ENCODE peak calls at places on chromosomes 3 and 15, in six cellular contexts. One of them, this sample, is unnamed.

GRCh38 chr15:101083336-101084045 is 164.3 kb downstream of the LRRK1 start:
- DNase-seq in esophagus muscularis mucosa: no peak
- DNase-seq in stomach: peak
- DNase-seq in breast epithelium: no peak
- DNase-seq in HCT116: no peak
- DNase-seq in upper lobe of left lung: no peak
- DNase-seq in this sample: no peak

GRCh38 chr15:96261575-96262034 is 68.9 kb upstream of the NR2F2 start:
- DNase-seq in esophagus muscularis mucosa: peak
- DNase-seq in stomach: no peak
- DNase-seq in breast epithelium: no peak
- DNase-seq in HCT116: no peak
- DNase-seq in upper lobe of left lung: no peak
- DNase-seq in this sample: no peak

GRCh38 chr15:90864507-90864906 is 3.9 kb upstream of the FURIN start:
- DNase-seq in esophagus muscularis mucosa: no peak
- DNase-seq in stomach: no peak
- DNase-seq in breast epithelium: no peak
- DNase-seq in HCT116: no peak
- DNase-seq in upper lobe of left lung: no peak
- DNase-seq in this sample: no peak

GRCh38 chr3:101154386-101154785 is 161.2 kb upstream of the ABI3BP start:
- DNase-seq in esophagus muscularis mucosa: no peak
- DNase-seq in stomach: no peak
- DNase-seq in breast epithelium: no peak
- DNase-seq in HCT116: no peak
- DNase-seq in upper lobe of left lung: no peak
- DNase-seq in this sample: no peak

GRCh38 chr3:105866656-105867653 is 1.9 kb downstream of the CBLB start:
- DNase-seq in esophagus muscularis mucosa: no peak
- DNase-seq in stomach: no peak
- DNase-seq in breast epithelium: no peak
- DNase-seq in HCT116: no peak
- DNase-seq in upper lobe of left lung: no peak
- DNase-seq in this sample: no peak

GRCh38 chr3:32797776-32798175 is 20.0 kb upstream of the TRIM71 start:
- DNase-seq in esophagus muscularis mucosa: no peak
- DNase-seq in stomach: no peak
- DNase-seq in breast epithelium: no peak
- DNase-seq in HCT116: no peak
- DNase-seq in upper lobe of left lung: no peak
- DNase-seq in this sample: no peak

GRCh38 chr15:48553559-48553958 is 92.0 kb downstream of the FBN1 start:
- DNase-seq in esophagus muscularis mucosa: no peak
- DNase-seq in stomach: no peak
- DNase-seq in breast epithelium: no peak
- DNase-seq in HCT116: no peak
- DNase-seq in upper lobe of left lung: no peak
- DNase-seq in this sample: no peak

GRCh38 chr3:182969277-182969676 is 11.1 kb downstream of the DCUN1D1 start:
- DNase-seq in esophagus muscularis mucosa: no peak
- DNase-seq in stomach: no peak
- DNase-seq in breast epithelium: no peak
- DNase-seq in HCT116: no peak
- DNase-seq in upper lobe of left lung: no peak
- DNase-seq in this sample: no peak

GRCh38 chr3:34106879-34107278 is 308.4 kb downstream of the PDCD6IP start:
- DNase-seq in esophagus muscularis mucosa: no peak
- DNase-seq in stomach: peak
- DNase-seq in breast epithelium: no peak
- DNase-seq in HCT116: peak
- DNase-seq in upper lobe of left lung: no peak
- DNase-seq in this sample: no peak

GRCh38 chr3:143429628-143430514 is 310.3 kb downstream of the CHST2 start:
- DNase-seq in esophagus muscularis mucosa: no peak
- DNase-seq in stomach: no peak
- DNase-seq in breast epithelium: no peak
- DNase-seq in HCT116: no peak
- DNase-seq in upper lobe of left lung: no peak
- DNase-seq in this sample: no peak

GRCh38 chr3:134711284-134711683 is 60.5 kb upstream of the KY start:
- DNase-seq in esophagus muscularis mucosa: peak
- DNase-seq in stomach: no peak
- DNase-seq in breast epithelium: no peak
- DNase-seq in HCT116: peak
- DNase-seq in upper lobe of left lung: no peak
- DNase-seq in this sample: no peak

GRCh38 chr3:11244131-11244677 is 28.0 kb upstream of the ATG7 start:
- DNase-seq in esophagus muscularis mucosa: no peak
- DNase-seq in stomach: no peak
- DNase-seq in breast epithelium: no peak
- DNase-seq in HCT116: no peak
- DNase-seq in upper lobe of left lung: no peak
- DNase-seq in this sample: no peak

GRCh38 chr15:29670945-29671307 is 151.3 kb downstream of the TJP1 start:
- DNase-seq in esophagus muscularis mucosa: no peak
- DNase-seq in stomach: peak
- DNase-seq in breast epithelium: no peak
- DNase-seq in HCT116: no peak
- DNase-seq in upper lobe of left lung: no peak
- DNase-seq in this sample: no peak

GRCh38 chr3:59609967-59610366 is 560.1 kb upstream of the CFAP20DC start:
- DNase-seq in esophagus muscularis mucosa: no peak
- DNase-seq in stomach: no peak
- DNase-seq in breast epithelium: no peak
- DNase-seq in HCT116: no peak
- DNase-seq in upper lobe of left lung: peak
- DNase-seq in this sample: no peak

GRCh38 chr15:99305761-99306505 is 54.7 kb downstream of the LRRC28 start:
- DNase-seq in esophagus muscularis mucosa: no peak
- DNase-seq in stomach: peak
- DNase-seq in breast epithelium: peak
- DNase-seq in HCT116: no peak
- DNase-seq in upper lobe of left lung: no peak
- DNase-seq in this sample: no peak

GRCh38 chr3:197490098-197490497 is 65.7 kb downstream of the BDH1 start:
- DNase-seq in esophagus muscularis mucosa: no peak
- DNase-seq in stomach: no peak
- DNase-seq in breast epithelium: no peak
- DNase-seq in HCT116: no peak
- DNase-seq in upper lobe of left lung: no peak
- DNase-seq in this sample: no peak

GRCh38 chr15:80982205-80982604 is 7.4 kb downstream of the MESD start:
- DNase-seq in esophagus muscularis mucosa: no peak
- DNase-seq in stomach: no peak
- DNase-seq in breast epithelium: no peak
- DNase-seq in HCT116: no peak
- DNase-seq in upper lobe of left lung: no peak
- DNase-seq in this sample: no peak

GRCh38 chr3:4587838-4588105 is 94.6 kb downstream of the ITPR1 start:
- DNase-seq in esophagus muscularis mucosa: no peak
- DNase-seq in stomach: no peak
- DNase-seq in breast epithelium: no peak
- DNase-seq in HCT116: no peak
- DNase-seq in upper lobe of left lung: no peak
- DNase-seq in this sample: no peak

GRCh38 chr15:44468713-44469385 is 41.4 kb downstream of the CTDSPL2 start:
- DNase-seq in esophagus muscularis mucosa: no peak
- DNase-seq in stomach: no peak
- DNase-seq in breast epithelium: no peak
- DNase-seq in HCT116: peak
- DNase-seq in upper lobe of left lung: no peak
- DNase-seq in this sample: no peak

GRCh38 chr15:37900286-37901221 is 33.9 kb upstream of the TMCO5A start:
- DNase-seq in esophagus muscularis mucosa: no peak
- DNase-seq in stomach: no peak
- DNase-seq in breast epithelium: no peak
- DNase-seq in HCT116: no peak
- DNase-seq in upper lobe of left lung: no peak
- DNase-seq in this sample: no peak

GRCh38 chr3:60142009-60142408 is 1092.2 kb upstream of the CFAP20DC start:
- DNase-seq in esophagus muscularis mucosa: peak
- DNase-seq in stomach: no peak
- DNase-seq in breast epithelium: no peak
- DNase-seq in HCT116: no peak
- DNase-seq in upper lobe of left lung: no peak
- DNase-seq in this sample: no peak

GRCh38 chr3:172023915-172024314 is 15.5 kb upstream of the FNDC3B start:
- DNase-seq in esophagus muscularis mucosa: no peak
- DNase-seq in stomach: no peak
- DNase-seq in breast epithelium: no peak
- DNase-seq in HCT116: no peak
- DNase-seq in upper lobe of left lung: no peak
- DNase-seq in this sample: no peak

GRCh38 chr15:42233107-42233506 is 25.0 kb upstream of the VPS39 start:
- DNase-seq in esophagus muscularis mucosa: no peak
- DNase-seq in stomach: no peak
- DNase-seq in breast epithelium: no peak
- DNase-seq in HCT116: no peak
- DNase-seq in upper lobe of left lung: no peak
- DNase-seq in this sample: no peak

GRCh38 chr15:62805502-62805901 is 237.0 kb upstream of the TPM1 start:
- DNase-seq in esophagus muscularis mucosa: no peak
- DNase-seq in stomach: no peak
- DNase-seq in breast epithelium: no peak
- DNase-seq in HCT116: no peak
- DNase-seq in upper lobe of left lung: no peak
- DNase-seq in this sample: no peak

GRCh38 chr3:132344666-132345280 is 27.6 kb downstream of the ACP3 start:
- DNase-seq in esophagus muscularis mucosa: no peak
- DNase-seq in stomach: no peak
- DNase-seq in breast epithelium: no peak
- DNase-seq in HCT116: peak
- DNase-seq in upper lobe of left lung: no peak
- DNase-seq in this sample: no peak

GRCh38 chr3:64530434-64531049 is 157.3 kb downstream of the ADAMTS9 start:
- DNase-seq in esophagus muscularis mucosa: no peak
- DNase-seq in stomach: peak
- DNase-seq in breast epithelium: peak
- DNase-seq in HCT116: peak
- DNase-seq in upper lobe of left lung: no peak
- DNase-seq in this sample: no peak

GRCh38 chr3:186110975-186111974 is 2.4 kb upstream of the ETV5 start:
- DNase-seq in esophagus muscularis mucosa: no peak
- DNase-seq in stomach: no peak
- DNase-seq in breast epithelium: no peak
- DNase-seq in HCT116: no peak
- DNase-seq in upper lobe of left lung: no peak
- DNase-seq in this sample: no peak

GRCh38 chr15:75193976-75194375 is 7.7 kb upstream of the C15orf39 start:
- DNase-seq in esophagus muscularis mucosa: no peak
- DNase-seq in stomach: no peak
- DNase-seq in breast epithelium: no peak
- DNase-seq in HCT116: no peak
- DNase-seq in upper lobe of left lung: no peak
- DNase-seq in this sample: no peak

GRCh38 chr15:76401285-76401684 is 64.7 kb downstream of the ISL2 start:
- DNase-seq in esophagus muscularis mucosa: no peak
- DNase-seq in stomach: no peak
- DNase-seq in breast epithelium: no peak
- DNase-seq in HCT116: no peak
- DNase-seq in upper lobe of left lung: no peak
- DNase-seq in this sample: no peak

DNA sequence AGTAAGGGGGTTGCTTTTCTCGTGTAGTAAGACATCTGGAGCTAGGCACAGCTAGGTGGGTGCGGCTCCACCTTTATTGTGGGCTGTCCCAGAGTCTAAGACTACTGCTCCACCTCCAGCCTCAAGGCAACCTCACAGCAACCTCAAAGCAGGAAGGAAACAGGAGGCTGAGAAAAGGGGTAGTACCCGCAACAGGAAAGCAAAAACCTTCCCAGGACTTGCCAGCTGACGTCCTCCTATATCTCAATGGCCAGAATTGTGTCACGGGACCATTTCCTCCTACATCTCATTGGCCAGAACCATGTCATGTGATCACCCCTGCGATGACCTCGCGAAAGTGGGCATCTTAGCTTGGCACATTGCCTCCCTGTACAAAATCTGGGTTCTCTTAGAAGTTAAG is 4.3 kb upstream of the GPR160 start:
- DNase-seq in esophagus muscularis mucosa: no peak
- DNase-seq in stomach: no peak
- DNase-seq in breast epithelium: no peak
- DNase-seq in HCT116: no peak
- DNase-seq in upper lobe of left lung: no peak
- DNase-seq in this sample: no peak
- TF ChIP-seq POLR2AphosphoS5 in esophagus muscularis mucosa: no peak
- TF ChIP-seq POLR2AphosphoS5 in stomach: no peak
- TF ChIP-seq POLR2AphosphoS5 in breast epithelium: no peak
- TF ChIP-seq POLR2AphosphoS5 in HCT116: no peak
- TF ChIP-seq POLR2AphosphoS5 in upper lobe of left lung: peak
- TF ChIP-seq POLR2AphosphoS5 in this sample: peak

DNA sequence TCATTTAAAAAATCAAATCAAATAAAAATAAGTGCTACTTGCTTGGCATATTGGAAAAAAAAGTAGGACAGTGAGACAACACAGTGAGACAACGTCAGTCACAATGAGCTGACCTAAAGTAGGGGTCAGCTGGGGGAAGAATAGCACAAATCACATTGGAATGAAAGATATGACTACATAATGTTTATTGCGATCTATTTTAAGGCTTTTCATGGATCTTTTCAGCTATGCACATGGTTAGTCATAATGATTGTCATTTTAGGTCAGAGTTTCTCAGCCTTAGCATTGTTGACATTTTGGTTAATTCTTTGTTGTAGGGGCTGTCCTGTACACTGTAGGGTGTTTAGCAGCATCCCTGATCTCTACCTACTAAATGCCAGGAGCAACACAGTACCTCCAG is 44.5 kb downstream of the CMSS1 start:
- DNase-seq in esophagus muscularis mucosa: no peak
- DNase-seq in stomach: no peak
- DNase-seq in breast epithelium: no peak
- DNase-seq in HCT116: no peak
- DNase-seq in upper lobe of left lung: no peak
- DNase-seq in this sample: no peak
- TF ChIP-seq POLR2AphosphoS5 in esophagus muscularis mucosa: no peak
- TF ChIP-seq POLR2AphosphoS5 in stomach: no peak
- TF ChIP-seq POLR2AphosphoS5 in breast epithelium: no peak
- TF ChIP-seq POLR2AphosphoS5 in HCT116: no peak
- TF ChIP-seq POLR2AphosphoS5 in upper lobe of left lung: no peak
- TF ChIP-seq POLR2AphosphoS5 in this sample: no peak

DNA sequence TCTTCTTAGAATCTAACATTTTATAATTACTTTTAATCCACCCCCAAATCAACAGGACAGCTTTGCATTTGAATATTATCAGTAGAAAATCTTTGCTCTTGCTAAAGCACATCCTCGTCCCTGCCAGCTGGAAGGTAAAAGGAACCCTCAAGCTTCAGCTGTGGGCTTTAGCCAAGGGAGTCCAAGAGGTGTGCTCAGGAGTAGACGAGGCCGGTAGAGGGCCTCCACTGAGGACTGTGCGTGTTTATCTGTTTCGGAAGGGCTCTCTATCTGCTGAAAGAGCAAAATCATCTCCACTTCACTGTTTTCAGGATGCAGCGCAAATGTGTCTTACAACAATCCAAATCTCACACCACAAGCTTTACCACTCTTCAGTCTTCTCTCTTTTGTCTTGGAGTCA is 257.4 kb upstream of the IL12A start:
- DNase-seq in esophagus muscularis mucosa: no peak
- DNase-seq in stomach: no peak
- DNase-seq in breast epithelium: peak
- DNase-seq in HCT116: no peak
- DNase-seq in upper lobe of left lung: no peak
- DNase-seq in this sample: no peak
- TF ChIP-seq POLR2AphosphoS5 in esophagus muscularis mucosa: no peak
- TF ChIP-seq POLR2AphosphoS5 in stomach: no peak
- TF ChIP-seq POLR2AphosphoS5 in breast epithelium: no peak
- TF ChIP-seq POLR2AphosphoS5 in HCT116: no peak
- TF ChIP-seq POLR2AphosphoS5 in upper lobe of left lung: no peak
- TF ChIP-seq POLR2AphosphoS5 in this sample: no peak

GRCh38 chr3:140902791-140903190 is 38.8 kb upstream of the SLC25A36 start:
- DNase-seq in esophagus muscularis mucosa: no peak
- DNase-seq in stomach: no peak
- DNase-seq in breast epithelium: no peak
- DNase-seq in HCT116: no peak
- DNase-seq in upper lobe of left lung: no peak
- DNase-seq in this sample: no peak
- TF ChIP-seq POLR2AphosphoS5 in esophagus muscularis mucosa: no peak
- TF ChIP-seq POLR2AphosphoS5 in stomach: no peak
- TF ChIP-seq POLR2AphosphoS5 in breast epithelium: no peak
- TF ChIP-seq POLR2AphosphoS5 in HCT116: no peak
- TF ChIP-seq POLR2AphosphoS5 in upper lobe of left lung: no peak
- TF ChIP-seq POLR2AphosphoS5 in this sample: no peak

This sample was measured in spleen.